ENCODE peak calls at places on chromosomes 5 and 9, in four cellular contexts. M, B, Z and T are unnamed samples.

GRCh38 chr5:76820491-76820890 is 1.7 kb downstream of the F2RL1 start:
- DNase-seq in B (no peak), M (no peak), Z (no peak), T (no peak)

GRCh38 chr5:149030392-149030791 is 32.5 kb downstream of the SH3TC2 start:
- DNase-seq in M (no peak), B (no peak), Z (no peak), T (no peak)

GRCh38 chr9:18492612-18493011 is 18.7 kb downstream of the ADAMTSL1 start:
- DNase-seq in Z (no peak), M (no peak), B (no peak), T (no peak)

GRCh38 chr5:962386-962785 is 46.2 kb upstream of the NKD2 start:
- DNase-seq in M (no peak), Z (no peak), B (no peak), T (no peak)

GRCh38 chr9:96482471-96482870 is 32.5 kb downstream of the HABP4 start:
- DNase-seq in B (no peak), Z (no peak), M (no peak), T (no peak)

GRCh38 chr5:6315580-6315979 is 62.8 kb downstream of the MED10 start:
- DNase-seq in M (no peak), Z (no peak), B (no peak), T (no peak)

GRCh38 chr5:115389074-115389798 is 92.8 kb upstream of the CCDC112 start:
- DNase-seq in B (no peak), M (no peak), Z (no peak), T (no peak)

GRCh38 chr9:135135927-135136311 is 48.5 kb downstream of the OLFM1 start:
- DNase-seq in B (no peak), M (no peak), Z (no peak), T (no peak)

GRCh38 chr9:98129451-98129881 is 10.4 kb upstream of the TRIM14 start:
- DNase-seq in Z (no peak), B (no peak), M (no peak), T (no peak)

GRCh38 chr5:31853398-31854135 is 214.6 kb downstream of the PDZD2 start:
- DNase-seq in M (peak; percentile 9), Z (no peak), B (no peak), T (no peak)

GRCh38 chr5:86126202-86126601 is 491.5 kb upstream of the COX7C start:
- DNase-seq in Z (no peak), B (no peak), M (no peak), T (no peak)